ENCODE peak calls at places on chromosomes 3 and 15, in ten cellular contexts. Z, X, U, M, S, A, V, Y, T and N are unnamed samples.

GRCh38 chr15:77907824-77908751 is 169.4 kb downstream of the TBC1D2B start:
- DNase-seq in S (no peak), X (no peak), Y (peak), V (peak), A (peak), T (no peak), M (peak), Z (peak), U (peak), N (peak)

GRCh38 chr3:70090322-70090913 is 90.9 kb downstream of the SAMMSON start:
- DNase-seq in Y (peak), X (peak), Z (no peak), U (peak), T (no peak), A (peak), V (peak), S (peak), M (no peak), N (peak)

GRCh38 chr15:101167791-101168462 is 83.9 kb downstream of the CHSY1 start:
- DNase-seq in Y (peak), Z (no peak), T (peak), V (peak), A (peak), S (peak), M (peak), U (peak), X (peak), N (peak)

GRCh38 chr3:130960139-130960779 is 66.4 kb downstream of the ASTE1 start:
- DNase-seq in V (no peak), M (no peak), A (peak), X (no peak), T (no peak), U (no peak), S (peak), Z (no peak), Y (peak), N (peak)

GRCh38 chr3:111882194-111882593 is 23.1 kb downstream of the PHLDB2 start:
- DNase-seq in U (no peak), A (no peak), M (no peak), Z (no peak), T (no peak), S (no peak), V (no peak), X (no peak), Y (no peak), N (peak)

GRCh38 chr3:7585052-7585451 is 724.1 kb downstream of the GRM7 start:
- DNase-seq in X (no peak), T (no peak), S (no peak), V (no peak), Y (no peak), Z (no peak), U (peak), M (no peak), A (no peak), N (no peak)

GRCh38 chr15:80105193-80105984 is 45.9 kb downstream of the ZFAND6 start:
- DNase-seq in Z (no peak), S (peak), U (no peak), M (no peak), T (no peak), V (peak), Y (peak), X (no peak), A (peak), N (peak)

GRCh38 chr3:72303926-72304325 is 519.0 kb upstream of the PROK2 start:
- DNase-seq in U (no peak), X (no peak), Y (no peak), V (peak), T (no peak), Z (no peak), A (no peak), M (no peak), S (no peak), N (peak)

GRCh38 chr3:58624550-58624949 is 42.0 kb downstream of the FAM3D start:
- DNase-seq in Y (no peak), U (no peak), Z (no peak), S (no peak), X (no peak), T (no peak), A (no peak), M (no peak), V (no peak), N (no peak)

GRCh38 chr3:124639406-124640237 is 90.6 kb upstream of the UMPS start:
- DNase-seq in U (peak), A (no peak), M (no peak), Z (no peak), Y (no peak), S (no peak), T (no peak), V (no peak), X (no peak), N (no peak)

GRCh38 chr3:10283638-10284037 is 9.1 kb downstream of the GHRL start:
- DNase-seq in X (no peak), U (no peak), T (no peak), M (no peak), A (no peak), Z (peak), Y (no peak), S (no peak), V (no peak), N (no peak)